ENCODE peak calls at places on chromosomes 3 and 15, in nine cellular contexts. D is psoas muscle; G is HFFc6; X is B cell; I is CD8-positive, alpha-beta T cell; U is lung; Q is IMR-90; Y is adrenal gland; C is mesothelial cell of epicardium. N is an unnamed sample.

GRCh38 chr3:115040673-115041286 is 106.3 kb downstream of the ZBTB20 start:
- DNase-seq in I (peak; percentile 50), C (no peak), X (peak; percentile 40), Q (peak; percentile 52), G (peak; percentile 43), Y (no peak), D (no peak), U (no peak), N (no peak)

GRCh38 chr3:44893097-44893496 is 18.7 kb downstream of the TGM4 start:
- DNase-seq in C (no peak), I (no peak), U (no peak), G (peak; percentile 38), D (no peak), Y (no peak), Q (peak; percentile 87), X (no peak), N (no peak)

GRCh38 chr3:195131149-195131548 is 139.8 kb downstream of the XXYLT1 start:
- DNase-seq in Q (no peak), C (no peak), I (no peak), X (no peak), Y (no peak), G (no peak), D (no peak), U (no peak), N (no peak)

GRCh38 chr3:47057212-47057671 is 77.8 kb downstream of the NBEAL2 start:
- DNase-seq in C (no peak), Q (peak; percentile 31), U (no peak), D (no peak), G (no peak), I (peak; percentile 58), X (no peak), Y (no peak), N (no peak)

GRCh38 chr3:180040966-180041365 is 4.2 kb upstream of the PEX5L start:
- DNase-seq in C (no peak), I (no peak), X (no peak), Y (no peak), G (no peak), Q (no peak), U (no peak), D (no peak), N (no peak)

GRCh38 chr3:46953265-46954010 is 23.1 kb downstream of the CCDC12 start:
- DNase-seq in Q (no peak), G (no peak), X (peak; percentile 62), I (no peak), C (no peak), Y (no peak), U (no peak), D (no peak), N (no peak)

GRCh38 chr15:82916161-82916952 is 36.2 kb downstream of the HOMER2 start:
- DNase-seq in I (no peak), Q (no peak), D (no peak), G (no peak), C (no peak), U (no peak), X (no peak), Y (no peak), N (no peak)

GRCh38 chr15:100785181-100786138 is 94.2 kb upstream of the ALDH1A3 start:
- DNase-seq in U (peak; percentile 22), I (no peak), X (no peak), Y (peak; percentile 30), G (no peak), C (no peak), D (no peak), Q (no peak), N (no peak)

GRCh38 chr15:35439291-35439690 is 106.7 kb downstream of the DPH6 start:
- DNase-seq in G (peak; percentile 60), D (no peak), U (no peak), X (no peak), I (no peak), C (no peak), Y (no peak), Q (peak; percentile 88), N (no peak)

GRCh38 chr15:78243491-78243941 is 9.2 kb upstream of the ACSBG1 start:
- DNase-seq in X (no peak), C (no peak), U (no peak), G (no peak), Y (peak; percentile 79), I (no peak), Q (peak; percentile 32), D (peak; percentile 63), N (no peak)

GRCh38 chr15:33586791-33587697 is 276.3 kb downstream of the RYR3 start:
- DNase-seq in I (no peak), G (no peak), X (no peak), U (no peak), Q (no peak), C (no peak), D (no peak), Y (no peak), N (no peak)

GRCh38 chr3:16838561-16838960 is 46.2 kb upstream of the PLCL2 start:
- DNase-seq in C (no peak), Y (peak; percentile 79), G (no peak), U (no peak), I (no peak), Q (no peak), D (peak; percentile 78), X (no peak), N (no peak)

GRCh38 chr3:12705374-12705926 is 41.5 kb upstream of the RAF1 start:
- DNase-seq in X (no peak), D (no peak), I (no peak), Y (no peak), U (no peak), G (no peak), Q (no peak), C (no peak), N (no peak)
- TF ChIP-seq CTCF in X (no peak), D (no peak), I (no peak), Y (no peak), U (no peak), G (no peak), Q (no peak), C (no peak), N (no peak)

DNA sequence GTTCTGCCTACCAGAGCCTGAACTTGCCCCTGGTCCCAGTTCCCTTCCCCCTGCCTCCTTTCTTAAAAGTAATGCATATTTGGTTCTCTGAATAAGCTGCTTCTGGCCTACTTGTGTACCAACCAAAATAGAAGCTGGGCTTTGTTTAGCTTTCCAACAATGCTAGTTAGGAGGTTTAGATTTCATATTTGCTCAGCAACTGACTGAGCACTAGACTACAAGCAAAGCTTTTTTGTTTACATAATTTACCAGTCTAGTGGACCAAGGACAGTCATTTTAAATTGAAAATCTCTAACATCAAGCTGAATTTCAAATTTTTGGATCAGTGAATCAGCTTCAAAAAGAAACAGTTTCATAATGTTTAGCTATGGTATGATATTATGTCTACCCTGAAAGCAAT is 331.2 kb downstream of the ULK4 start:
- DNase-seq in I (no peak), D (no peak), C (no peak), Y (no peak), U (no peak), G (no peak), Q (no peak), X (no peak), N (no peak)
- TF ChIP-seq CTCF in I (no peak), D (no peak), C (no peak), Y (no peak), U (no peak), G (no peak), Q (no peak), X (no peak), N (no peak)

GRCh38 chr3:136070953-136071949 is 105.7 kb downstream of the PPP2R3A start:
- DNase-seq in G (peak; percentile 93), D (peak; percentile 55), U (no peak), Y (peak; percentile 59), X (no peak), Q (peak; percentile 27), I (no peak), C (no peak), N (no peak)
- TF ChIP-seq CTCF in G (peak; percentile 63), D (peak; percentile 22), U (no peak), Y (peak; percentile 17), X (peak; percentile 20), Q (no peak), I (no peak), C (no peak), N (peak; percentile 36)

GRCh38 chr3:155934215-155934614 is 63.8 kb downstream of the GMPS start:
- DNase-seq in X (no peak), Q (peak; percentile 8), U (no peak), I (no peak), D (no peak), G (no peak), C (no peak), Y (no peak), N (no peak)
- TF ChIP-seq CTCF in X (no peak), Q (no peak), U (no peak), I (no peak), D (no peak), G (no peak), C (no peak), Y (no peak), N (no peak)

DNA sequence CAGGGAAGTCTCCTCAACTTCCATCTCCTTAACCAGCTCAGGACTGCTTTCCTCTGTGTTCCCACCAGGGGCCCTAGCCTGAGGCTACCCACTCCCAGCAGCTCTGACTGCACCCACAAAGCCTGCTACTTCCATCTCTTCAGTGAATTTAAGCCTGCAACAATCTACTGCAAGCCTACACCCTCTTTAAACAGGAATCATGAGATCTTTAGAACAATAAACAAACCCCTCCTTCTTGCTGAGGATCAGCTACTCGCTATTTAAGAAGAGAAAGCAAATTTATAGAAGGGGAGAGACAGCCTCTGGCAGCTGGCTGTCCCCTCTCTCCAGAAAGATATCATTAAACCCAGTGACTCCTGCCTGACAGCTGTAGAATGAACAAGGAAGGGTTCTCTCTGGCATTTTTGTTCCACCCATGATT is 51.9 kb downstream of the ARHGAP31 start:
- DNase-seq in I (no peak), U (no peak), C (no peak), Y (no peak), G (no peak), Q (peak; percentile 75), D (no peak), X (no peak), N (no peak)
- TF ChIP-seq CTCF in I (no peak), U (no peak), C (no peak), Y (no peak), G (no peak), Q (peak; percentile 3), D (no peak), X (no peak), N (no peak)